ENCODE peak calls at places on chromosomes 3 and 15, in seven cellular contexts. Z is amniotic stem cell, D is AG08396, C is body of pancreas, V is erythroblast, J is Calu3, G is NCI-H2081. M is an unnamed sample.

GRCh38 chr3:87461036-87461435 is 184.7 kb upstream of the POU1F1 start:
- DNase-seq in G (no peak), Z (no peak), V (no peak), J (no peak), D (no peak), C (no peak), M (no peak)

GRCh38 chr3:128922804-128923459 is 43.5 kb downstream of the ACAD9 start:
- DNase-seq in Z (no peak), C (no peak), G (no peak), J (no peak), V (no peak), D (no peak), M (no peak)

GRCh38 chr15:48897144-48897814 is 19.3 kb downstream of the EID1 start:
- DNase-seq in G (no peak), V (no peak), D (peak), C (no peak), Z (no peak), J (no peak), M (no peak)

GRCh38 chr15:83199288-83199687 is 8.3 kb downstream of the HDGFL3 start:
- DNase-seq in V (no peak), G (no peak), J (no peak), C (no peak), D (no peak), Z (no peak), M (no peak)

GRCh38 chr3:142276780-142277179 is 51.4 kb upstream of the GK5 start:
- DNase-seq in V (no peak), C (no peak), G (no peak), Z (no peak), J (no peak), D (no peak), M (no peak)

GRCh38 chr15:30921781-30922371 is 18.2 kb downstream of the FAN1 start:
- DNase-seq in V (no peak), D (no peak), J (no peak), Z (no peak), G (no peak), C (no peak), M (no peak)

GRCh38 chr3:150059241-150059640 is 88.5 kb upstream of the PFN2 start:
- DNase-seq in C (no peak), G (no peak), Z (no peak), J (no peak), D (no peak), V (no peak), M (no peak)

GRCh38 chr15:41980654-41981323 is 8.4 kb upstream of the EHD4 start:
- DNase-seq in V (peak), D (no peak), Z (no peak), C (peak), G (no peak), J (no peak), M (no peak)

GRCh38 chr15:92097473-92098178 is 244.1 kb downstream of the SLCO3A1 start:
- DNase-seq in J (peak), G (peak), C (peak), Z (peak), V (peak), D (peak), M (peak)

GRCh38 chr3:49666592-49666991 is 7.6 kb upstream of the APEH start:
- DNase-seq in G (no peak), D (no peak), V (no peak), J (no peak), C (no peak), Z (no peak), M (no peak)

GRCh38 chr3:25677121-25677520 is 12.4 kb upstream of the TOP2B start:
- DNase-seq in J (no peak), V (no peak), C (no peak), Z (no peak), G (no peak), D (no peak), M (no peak)

GRCh38 chr3:51734572-51734907 is 27.7 kb downstream of the GRM2 start:
- DNase-seq in J (no peak), G (no peak), C (no peak), V (no peak), Z (no peak), D (no peak), M (no peak)

GRCh38 chr3:129624347-129625070 is 18.0 kb upstream of the PLXND1 start:
- DNase-seq in V (no peak), Z (no peak), C (peak), D (peak), J (no peak), G (no peak), M (no peak)

GRCh38 chr3:142732066-142732465 is 8.2 kb downstream of the TRPC1 start:
- DNase-seq in J (no peak), D (no peak), C (no peak), Z (no peak), G (no peak), V (no peak), M (no peak)

GRCh38 chr3:8504611-8504973 is 3.0 kb downstream of the LMCD1 start:
- DNase-seq in D (no peak), C (no peak), V (no peak), G (no peak), J (no peak), Z (no peak), M (no peak)

GRCh38 chr3:123871946-123872345 is 12.2 kb downstream of the MYLK start:
- DNase-seq in D (no peak), J (no peak), C (no peak), G (peak), Z (no peak), V (no peak), M (no peak)

GRCh38 chr3:77256584-77257488 is 216.9 kb downstream of the ROBO2 start:
- DNase-seq in J (no peak), C (no peak), D (no peak), G (peak), Z (no peak), V (no peak), M (peak)

GRCh38 chr15:45395956-45396355 is 17.6 kb upstream of the GATM start:
- DNase-seq in D (no peak), C (no peak), J (no peak), Z (no peak), V (no peak), G (no peak), M (no peak)

GRCh38 chr3:191066669-191067068 is 132.4 kb upstream of the OSTN start:
- DNase-seq in C (no peak), D (no peak), J (no peak), G (no peak), Z (no peak), V (no peak), M (no peak)

GRCh38 chr3:188812198-188812597 is 359.6 kb upstream of the TPRG1 start:
- DNase-seq in V (no peak), D (no peak), G (no peak), C (no peak), J (no peak), Z (no peak), M (no peak)

GRCh38 chr3:122727766-122728165 is 47.1 kb downstream of the PARP14 start:
- DNase-seq in J (no peak), Z (no peak), D (no peak), C (no peak), V (no peak), G (no peak), M (no peak)

GRCh38 chr15:96332854-96333193 is 2.3 kb downstream of the NR2F2 start:
- DNase-seq in Z (no peak), C (peak), G (peak), J (no peak), V (no peak), D (peak), M (no peak)

GRCh38 chr3:141384157-141384556 is 15.9 kb downstream of the ZBTB38 start:
- DNase-seq in G (peak), V (no peak), Z (no peak), D (no peak), J (no peak), C (no peak), M (no peak)

GRCh38 chr15:39918688-39919385 is 1.2 kb downstream of the GPR176 start:
- DNase-seq in Z (peak), D (peak), G (no peak), J (no peak), V (no peak), C (no peak), M (no peak)

GRCh38 chr3:39106281-39107055 is 959 bp downstream of the GORASP1 start:
- DNase-seq in J (no peak), D (peak), Z (no peak), G (no peak), V (peak), C (no peak), M (no peak)

GRCh38 chr3:176479291-176479690 is 718.0 kb downstream of the TBL1XR1 start:
- DNase-seq in Z (no peak), G (no peak), C (no peak), J (no peak), V (no peak), D (no peak), M (no peak)